ENCODE peak calls at places on chromosome 10, in four cellular contexts. One of them, this sample, is unnamed.
A peak's percentile ranks its signal among the peaks of the same experiment; 100 is the strongest.

GRCh38 chr10:26361351-26361750 is 76.8 kb upstream of the APBB1IP start:
- DNase-seq in H1: no peak
- DNase-seq in K562: no peak
- DNase-seq in HepG2: no peak
- DNase-seq in this sample: no peak

GRCh38 chr10:17059197-17059688 is 70.4 kb downstream of the CUBN start:
- DNase-seq in H1: no peak
- DNase-seq in K562: no peak
- DNase-seq in HepG2: no peak
- DNase-seq in this sample: no peak

GRCh38 chr10:65319493-65319892 is 1606.3 kb upstream of the LRRTM3 start:
- DNase-seq in H1: no peak
- DNase-seq in K562: no peak
- DNase-seq in HepG2: no peak
- DNase-seq in this sample: no peak

GRCh38 chr10:112821042-112821441 is 129.0 kb upstream of the TCF7L2 start:
- DNase-seq in H1: no peak
- DNase-seq in K562: no peak
- DNase-seq in HepG2: no peak
- DNase-seq in this sample: no peak

GRCh38 chr10:76113952-76114351 is 682.5 kb downstream of the LRMDA start:
- DNase-seq in H1: no peak
- DNase-seq in K562: no peak
- DNase-seq in HepG2: peak; percentile 23
- DNase-seq in this sample: no peak

GRCh38 chr10:124362572-124362971 is 56.2 kb downstream of the OAT start:
- DNase-seq in H1: peak; percentile 33
- DNase-seq in K562: no peak
- DNase-seq in HepG2: no peak
- DNase-seq in this sample: no peak

GRCh38 chr10:56633876-56634452 is 272.9 kb upstream of the ZWINT start:
- DNase-seq in H1: no peak
- DNase-seq in K562: no peak
- DNase-seq in HepG2: no peak
- DNase-seq in this sample: peak; percentile 59

GRCh38 chr10:96133135-96133534 is 3.0 kb downstream of the ZNF518A start:
- DNase-seq in H1: no peak
- DNase-seq in K562: no peak
- DNase-seq in HepG2: no peak
- DNase-seq in this sample: no peak

GRCh38 chr10:113915540-113915939 is 61.1 kb downstream of the NHLRC2 start:
- DNase-seq in H1: no peak
- DNase-seq in K562: no peak
- DNase-seq in HepG2: no peak
- DNase-seq in this sample: no peak

GRCh38 chr10:80468002-80468401 is 13.9 kb downstream of the TSPAN14 start:
- DNase-seq in H1: no peak
- DNase-seq in K562: no peak
- DNase-seq in HepG2: no peak
- DNase-seq in this sample: no peak

GRCh38 chr10:11757452-11757819 is 15.3 kb downstream of the ECHDC3 start:
- DNase-seq in H1: no peak
- DNase-seq in K562: peak; percentile 66
- DNase-seq in HepG2: peak; percentile 93
- DNase-seq in this sample: no peak

GRCh38 chr10:79274279-79275104 is 72.8 kb upstream of the PPIF start:
- DNase-seq in H1: no peak
- DNase-seq in K562: no peak
- DNase-seq in HepG2: no peak
- DNase-seq in this sample: no peak
- TF ChIP-seq KDM1A in H1: no peak
- TF ChIP-seq KDM1A in K562: no peak
- TF ChIP-seq KDM1A in HepG2: no peak
- TF ChIP-seq KDM1A in this sample: no peak

GRCh38 chr10:70803768-70804423 is 11.9 kb upstream of the SGPL1 start:
- DNase-seq in H1: no peak
- DNase-seq in K562: no peak
- DNase-seq in HepG2: no peak
- DNase-seq in this sample: no peak
- H3K27ac ChIP-seq in H1: no peak overlapping the region
- H3K27ac ChIP-seq in K562: no peak overlapping the region
- H3K27ac ChIP-seq in HepG2: no peak overlapping the region
- H3K27ac ChIP-seq in this sample: no peak overlapping the region

DNA sequence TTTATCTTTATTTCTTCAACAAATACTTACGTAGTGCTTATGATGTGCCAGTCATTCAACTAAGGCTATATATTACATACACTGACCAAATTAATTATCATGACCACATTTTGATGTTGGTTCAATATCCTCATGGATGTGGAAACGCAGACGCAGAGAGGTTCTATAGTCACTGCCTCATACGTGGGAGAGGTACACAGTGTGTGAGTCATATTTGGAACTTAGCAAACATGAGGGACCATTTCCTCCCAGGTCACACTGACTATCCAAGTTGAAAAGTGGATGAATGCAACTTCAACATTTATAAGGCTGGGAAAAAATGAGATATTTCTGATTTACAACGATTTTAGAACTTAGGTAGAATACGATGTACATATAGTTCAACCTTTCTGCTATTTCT is 113.6 kb downstream of the PRLHR start:
- DNase-seq in H1: no peak
- DNase-seq in K562: peak; percentile 36
- DNase-seq in HepG2: no peak
- DNase-seq in this sample: no peak
- TF ChIP-seq CREB1 in H1: no peak
- TF ChIP-seq CREB1 in K562: no peak
- TF ChIP-seq CREB1 in HepG2: no peak
- TF ChIP-seq CREB1 in this sample: no peak

DNA sequence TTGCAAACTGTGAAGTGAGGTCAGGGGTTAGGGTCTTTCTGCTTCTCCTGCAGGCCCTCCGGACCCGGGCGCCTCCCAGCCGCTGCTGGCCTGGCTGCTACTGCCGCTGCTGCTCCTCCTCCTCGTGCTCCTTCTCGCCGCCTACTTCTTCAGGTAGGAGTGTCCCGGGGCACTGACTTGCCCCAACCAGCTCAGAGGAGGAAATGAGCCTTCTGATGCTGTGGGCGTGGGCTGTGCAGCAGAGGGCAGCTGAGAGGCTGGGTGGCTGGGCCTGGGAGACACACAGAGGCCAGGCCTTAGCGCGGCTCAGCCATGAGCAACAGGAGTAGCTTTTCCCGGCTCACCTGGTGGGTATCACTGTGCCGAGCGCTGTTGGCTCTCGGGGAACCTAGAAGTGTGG is 78.9 kb downstream of the MKI67 start:
- DNase-seq in H1: peak; percentile 15
- DNase-seq in K562: peak; percentile 27
- DNase-seq in HepG2: no peak
- DNase-seq in this sample: peak; percentile 63
- TF ChIP-seq KDM1A in H1: no peak
- TF ChIP-seq KDM1A in K562: no peak
- TF ChIP-seq KDM1A in HepG2: no peak
- TF ChIP-seq KDM1A in this sample: no peak

GRCh38 chr10:86413046-86413728 is 46.6 kb upstream of the GRID1 start:
- DNase-seq in H1: no peak
- DNase-seq in K562: no peak
- DNase-seq in HepG2: no peak
- DNase-seq in this sample: peak; percentile 94

GRCh38 chr10:86409183-86409582 is 42.6 kb upstream of the GRID1 start:
- DNase-seq in H1: no peak
- DNase-seq in K562: no peak
- DNase-seq in HepG2: no peak
- DNase-seq in this sample: no peak

GRCh38 chr10:86410542-86411124 is 44.0 kb upstream of the GRID1 start:
- DNase-seq in H1: no peak
- DNase-seq in K562: no peak
- DNase-seq in HepG2: peak; percentile 94
- DNase-seq in this sample: no peak

GRCh38 chr10:86411281-86411841 is 44.8 kb upstream of the GRID1 start:
- DNase-seq in H1: no peak
- DNase-seq in K562: no peak
- DNase-seq in HepG2: peak; percentile 58
- DNase-seq in this sample: peak; percentile 74

DNA sequence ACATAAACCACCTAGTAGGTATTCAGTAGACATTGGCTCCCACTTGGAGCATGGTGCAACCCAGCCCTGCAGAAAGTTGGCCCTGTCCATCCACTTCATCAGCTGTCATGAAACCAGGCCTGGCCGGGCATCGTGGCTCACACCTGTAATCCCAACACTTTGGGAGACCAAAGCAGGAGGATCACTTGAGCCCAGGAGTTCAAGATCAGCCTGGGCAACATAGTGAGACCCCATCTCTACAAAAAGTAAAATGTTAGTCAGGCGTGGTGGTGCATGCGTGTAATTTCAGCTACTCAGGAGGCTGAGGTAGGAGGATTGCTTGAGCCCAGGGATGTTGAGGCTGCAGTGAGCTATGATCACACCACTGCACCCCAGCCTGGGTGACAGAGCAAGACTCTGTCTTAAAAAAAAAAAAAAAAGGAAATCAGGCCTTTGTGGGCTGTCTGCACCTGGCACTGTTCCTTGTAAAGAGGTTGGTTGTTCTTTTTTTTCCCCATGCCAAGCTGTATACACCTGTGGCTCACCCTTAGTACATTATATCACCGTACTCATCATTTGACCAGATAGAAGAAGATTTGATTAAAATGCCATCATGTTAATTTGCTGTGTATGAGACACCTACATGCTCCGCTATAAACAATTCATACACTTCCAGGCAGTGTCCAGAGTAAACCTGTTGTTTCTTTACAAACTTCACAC is 45.4 kb upstream of the GRID1 start:
- DNase-seq in H1: no peak
- DNase-seq in K562: no peak
- DNase-seq in HepG2: no peak
- DNase-seq in this sample: no peak
- H3K27ac ChIP-seq in H1: no peak overlapping the region
- H3K27ac ChIP-seq in K562: no peak overlapping the region
- H3K27ac ChIP-seq in HepG2: peak overlapping the region; percentile 64
- H3K27ac ChIP-seq in this sample: peak overlapping the region; percentile 82

GRCh38 chr10:98967601-98968000 is 268.1 kb downstream of the HPSE2 start:
- DNase-seq in H1: no peak
- DNase-seq in K562: no peak
- DNase-seq in HepG2: no peak
- DNase-seq in this sample: no peak

GRCh38 chr10:98971464-98971863 is 264.2 kb downstream of the HPSE2 start:
- DNase-seq in H1: no peak
- DNase-seq in K562: no peak
- DNase-seq in HepG2: no peak
- DNase-seq in this sample: no peak
- TF ChIP-seq CREB1 in H1: no peak
- TF ChIP-seq CREB1 in K562: no peak
- TF ChIP-seq CREB1 in HepG2: no peak
- TF ChIP-seq CREB1 in this sample: no peak

DNA sequence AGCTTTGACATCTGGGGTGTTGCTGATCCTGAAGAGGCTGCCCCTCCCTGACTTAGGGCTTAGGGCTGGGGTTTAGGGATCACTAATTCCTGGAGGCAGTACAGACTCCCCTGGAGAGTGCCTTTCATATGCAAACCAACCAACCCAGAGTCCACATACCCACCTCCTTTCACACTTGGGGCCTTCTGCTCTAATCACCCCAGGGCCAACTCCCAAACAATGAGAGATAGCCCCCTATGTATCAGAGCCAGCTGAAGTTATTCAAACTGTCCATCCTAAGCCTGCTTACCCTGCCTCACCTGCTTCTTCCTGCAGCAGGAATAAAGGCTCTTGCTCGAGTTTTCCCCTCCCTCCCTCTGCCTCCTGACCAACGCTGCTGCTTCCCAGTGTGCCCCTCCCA is 51.8 kb upstream of the SLC35G1 start:
- DNase-seq in H1: peak; percentile 56
- DNase-seq in K562: no peak
- DNase-seq in HepG2: no peak
- DNase-seq in this sample: no peak
- TF ChIP-seq KDM1A in H1: peak; percentile 49
- TF ChIP-seq KDM1A in K562: no peak
- TF ChIP-seq KDM1A in HepG2: no peak
- TF ChIP-seq KDM1A in this sample: no peak